ENCODE peak calls at places on chromosomes 13 and 19, in six cellular contexts. O, B, E, X, K and P are unnamed samples.

GRCh38 chr13:54301085-54301484 is 1272.5 kb downstream of the OLFM4 start:
- DNase-seq in O (no peak), K (no peak), B (peak), X (no peak), E (no peak), P (no peak)

GRCh38 chr13:63435668-63436275 is 2020.1 kb upstream of the PCDH20 start:
- DNase-seq in O (peak), K (no peak), X (no peak), E (no peak), B (peak), P (no peak)

GRCh38 chr19:57152921-57153320 is 7.9 kb upstream of the ZIM3 start:
- DNase-seq in B (no peak), K (no peak), X (no peak), O (no peak), E (no peak), P (no peak)

GRCh38 chr13:99371956-99372355 is 64.8 kb upstream of the GPR183 start:
- DNase-seq in E (no peak), O (no peak), B (no peak), X (no peak), K (no peak), P (no peak)

GRCh38 chr13:60019119-60019993 is 144.4 kb downstream of the DIAPH3 start:
- DNase-seq in X (no peak), O (peak), K (peak), E (no peak), B (no peak), P (no peak)

GRCh38 chr13:23776698-23777570 is 112.3 kb downstream of the MIPEP start:
- DNase-seq in K (peak), E (no peak), O (no peak), B (no peak), X (no peak), P (no peak)

GRCh38 chr13:94382520-94382919 is 97.0 kb downstream of the DCT start:
- DNase-seq in O (no peak), K (no peak), X (no peak), E (no peak), B (no peak), P (no peak)

GRCh38 chr19:15675560-15675959 is 2.7 kb downstream of the CYP4F12 start:
- DNase-seq in B (no peak), X (no peak), K (no peak), E (no peak), O (no peak), P (no peak)

GRCh38 chr19:3586124-3586626 is 897 bp downstream of the GIPC3 start:
- DNase-seq in E (peak), B (no peak), O (no peak), X (no peak), K (peak), P (peak)

GRCh38 chr19:21602105-21602658 is 96.8 kb downstream of the ZNF429 start:
- DNase-seq in E (no peak), X (no peak), O (no peak), B (no peak), K (no peak), P (no peak)

GRCh38 chr13:94712287-94712811 is at the start of gene SOX21:
- DNase-seq in B (no peak), X (peak), K (peak), E (peak), O (no peak), P (peak)

GRCh38 chr13:37788346-37788745 is 81.2 kb downstream of the TRPC4 start:
- DNase-seq in K (no peak), E (no peak), X (no peak), O (no peak), B (no peak), P (no peak)

GRCh38 chr19:30676990-30677679 is 305.0 kb downstream of the ZNF536 start:
- DNase-seq in E (no peak), X (no peak), K (no peak), B (no peak), O (no peak), P (no peak)

GRCh38 chr13:31947105-31947504 is 84.5 kb upstream of the FRY start:
- DNase-seq in K (no peak), X (no peak), O (no peak), B (peak), E (no peak), P (no peak)

GRCh38 chr19:5947435-5947834 is 30.5 kb downstream of the RANBP3 start:
- DNase-seq in E (no peak), K (no peak), X (no peak), B (peak), O (peak), P (no peak)

GRCh38 chr13:106143930-106144709 is 391.3 kb downstream of the EFNB2 start:
- DNase-seq in B (no peak), E (no peak), X (no peak), O (no peak), K (no peak), P (no peak)

GRCh38 chr13:96551540-96551939 is 442.7 kb downstream of the OXGR1 start:
- DNase-seq in K (no peak), O (no peak), X (no peak), B (no peak), E (no peak), P (no peak)